ENCODE peak calls at places on chromosome 22, in eight cellular contexts. I is tibial nerve; M is GM20000; L is stimulated activated CD4-positive, alpha-beta T cell treated with anti-CD3 and anti-CD28 coated beads, TNF-alpha, amount 100 ng/mL, for 4 hours; R is Peyer's patch; F is NCI-H2171; Y is fibroblast of the conjunctiva; S is central memory CD4-positive, alpha-beta T cell. X is an unnamed sample.

GRCh38 chr22:24160546-24160945 is 20.7 kb upstream of the SUSD2 start:
- DNase-seq in I (no peak), M (no peak), L (no peak), R (no peak), F (no peak), Y (no peak), S (no peak), X (no peak)

GRCh38 chr22:46731246-46732040 is 6.6 kb downstream of the CERK start:
- DNase-seq in I (no peak), M (no peak), L (no peak), R (peak; percentile 93), F (peak; percentile 69), Y (no peak), S (no peak), X (no peak)

GRCh38 chr22:37557321-37558001 is 2.8 kb upstream of the CDC42EP1 start:
- DNase-seq in I (no peak), M (no peak), L (no peak), R (no peak), F (no peak), Y (no peak), S (no peak), X (no peak)

GRCh38 chr22:19988331-19988808 is 28.3 kb downstream of the ARVCF start:
- DNase-seq in I (no peak), M (no peak), L (no peak), R (no peak), F (no peak), Y (no peak), S (no peak), X (no peak)

GRCh38 chr22:42553475-42554361 is at the start of gene SERHL2:
- DNase-seq in I (peak; percentile 77), M (peak; percentile 94), L (peak; percentile 66), R (peak; percentile 94), F (peak; percentile 83), Y (peak; percentile 59), S (peak; percentile 69), X (peak; percentile 79)

GRCh38 chr22:43734370-43735005 is 77.6 kb downstream of the EFCAB6 start:
- DNase-seq in I (no peak), M (no peak), L (no peak), R (no peak), F (no peak), Y (no peak), S (no peak), X (no peak)

GRCh38 chr22:41935015-41935908 is 8.7 kb upstream of the TNFRSF13C start:
- DNase-seq in I (no peak), M (no peak), L (no peak), R (no peak), F (no peak), Y (no peak), S (no peak), X (no peak)

GRCh38 chr22:49281467-49282340 is 546.0 kb downstream of the BRD1 start:
- DNase-seq in I (no peak), M (no peak), L (no peak), R (no peak), F (no peak), Y (no peak), S (no peak), X (no peak)

GRCh38 chr22:49519117-49519737 is 308.4 kb downstream of the BRD1 start:
- DNase-seq in I (no peak), M (no peak), L (no peak), R (no peak), F (no peak), Y (no peak), S (no peak), X (no peak)

GRCh38 chr22:26481694-26482093 is 1.9 kb downstream of the HPS4 start:
- DNase-seq in I (no peak), M (peak; percentile 40), L (no peak), R (no peak), F (no peak), Y (no peak), S (no peak), X (no peak)

GRCh38 chr22:37764622-37765021 is 43.1 kb upstream of the GCAT start:
- DNase-seq in I (no peak), M (no peak), L (no peak), R (no peak), F (peak; percentile 70), Y (no peak), S (no peak), X (peak; percentile 62)

GRCh38 chr22:20436309-20437252 is 1.0 kb downstream of the SCARF2 start:
- DNase-seq in I (no peak), M (peak; percentile 55), L (no peak), R (peak; percentile 53), F (no peak), Y (no peak), S (no peak), X (no peak)

GRCh38 chr22:47356433-47357011 is 594.1 kb downstream of the TBC1D22A start:
- DNase-seq in I (no peak), M (no peak), L (no peak), R (no peak), F (peak; percentile 67), Y (no peak), S (no peak), X (no peak)

GRCh38 chr22:26215766-26216165 is 46.5 kb downstream of the SEZ6L start:
- DNase-seq in I (no peak), M (no peak), L (no peak), R (no peak), F (no peak), Y (no peak), S (no peak), X (no peak)

GRCh38 chr22:48585916-48586798 is 1241.5 kb downstream of the BRD1 start:
- DNase-seq in I (no peak), M (no peak), L (no peak), R (no peak), F (no peak), Y (no peak), S (no peak), X (no peak)

GRCh38 chr22:37079668-37080171 is 28.2 kb downstream of the KCTD17 start:
- DNase-seq in I (no peak), M (no peak), L (peak; percentile 46), R (no peak), F (no peak), Y (no peak), S (peak; percentile 93), X (no peak)

GRCh38 chr22:23514317-23515038 is 65.6 kb downstream of the IGLL1 start:
- DNase-seq in I (no peak), M (no peak), L (no peak), R (no peak), F (peak; percentile 14), Y (no peak), S (no peak), X (no peak)

GRCh38 chr22:22410121-22410520 is 98.4 kb downstream of the ZNF280B start:
- DNase-seq in I (peak; percentile 14), M (no peak), L (no peak), R (no peak), F (peak; percentile 81), Y (no peak), S (no peak), X (no peak)

GRCh38 chr22:30891443-30891755 is 77.2 kb downstream of the MORC2 start:
- DNase-seq in I (no peak), M (no peak), L (no peak), R (peak; percentile 32), F (no peak), Y (no peak), S (no peak), X (no peak)

GRCh38 chr22:50473088-50473487 is 1.7 kb downstream of the SBF1 start:
- DNase-seq in I (no peak), M (no peak), L (no peak), R (no peak), F (no peak), Y (no peak), S (peak; percentile 48), X (peak; percentile 36)

GRCh38 chr22:49026476-49027121 is 801.1 kb downstream of the BRD1 start:
- DNase-seq in I (no peak), M (no peak), L (no peak), R (no peak), F (peak; percentile 67), Y (no peak), S (no peak), X (no peak)

X was measured in NCI-H1436.